ENCODE peak calls at places on chromosomes 6 and 20, in seven cellular contexts. N, A, B, P, C, R and W are unnamed samples.

GRCh38 chr20:54372313-54372712 is 103.1 kb upstream of the DOK5 start:
- DNase-seq in N (no peak), A (no peak), B (no peak), P (no peak), C (no peak), R (no peak), W (no peak)

GRCh38 chr6:167990016-167990945 is 7.2 kb upstream of the KIF25 start:
- DNase-seq in N (no peak), A (no peak), B (no peak), P (no peak), C (no peak), R (no peak), W (no peak)

GRCh38 chr6:142942805-142943227 is 2.2 kb downstream of the HIVEP2 start:
- DNase-seq in N (no peak), A (no peak), B (no peak), P (no peak), C (no peak), R (no peak), W (no peak)

GRCh38 chr6:110357696-110358535 is at the start of gene METTL24:
- DNase-seq in N (peak), A (no peak), B (no peak), P (peak), C (peak), R (peak), W (peak)

GRCh38 chr6:158642097-158642601 is 2.4 kb downstream of the DYNLT1 start:
- DNase-seq in N (no peak), A (no peak), B (no peak), P (no peak), C (peak), R (no peak), W (peak)

GRCh38 chr20:58714340-58714922 is 21.8 kb downstream of the NPEPL1 start:
- DNase-seq in N (no peak), A (no peak), B (no peak), P (no peak), C (peak), R (peak), W (peak)

GRCh38 chr6:105587349-105588115 is 184.7 kb upstream of the PREP start:
- DNase-seq in N (peak), A (no peak), B (peak), P (peak), C (no peak), R (no peak), W (no peak)

GRCh38 chr6:41275489-41275888 is 11.0 kb downstream of the TREM1 start:
- DNase-seq in N (no peak), A (no peak), B (no peak), P (no peak), C (no peak), R (no peak), W (no peak)

GRCh38 chr6:23228439-23229024 is 659.2 kb downstream of the HDGFL1 start:
- DNase-seq in N (no peak), A (no peak), B (no peak), P (no peak), C (no peak), R (no peak), W (no peak)

GRCh38 chr20:4951299-4951698 is 50.0 kb downstream of the SLC23A2 start:
- DNase-seq in N (no peak), A (peak), B (no peak), P (no peak), C (no peak), R (no peak), W (no peak)

GRCh38 chr6:64330694-64331309 is 695.2 kb downstream of the PHF3 start:
- DNase-seq in N (peak), A (peak), B (no peak), P (peak), C (peak), R (peak), W (peak)

GRCh38 chr6:148746363-148747144 is at the start of gene UST:
- DNase-seq in N (peak), A (peak), B (peak), P (peak), C (peak), R (peak), W (peak)

GRCh38 chr20:48758206-48758820 is 69.5 kb downstream of the PREX1 start:
- DNase-seq in N (no peak), A (no peak), B (peak), P (no peak), C (peak), R (no peak), W (no peak)

GRCh38 chr20:11271319-11271718 is 597.5 kb upstream of the JAG1 start:
- DNase-seq in N (no peak), A (no peak), B (no peak), P (no peak), C (no peak), R (peak), W (no peak)

GRCh38 chr20:51767867-51768758 is at the start of gene ATP9A:
- DNase-seq in N (peak), A (peak), B (no peak), P (peak), C (peak), R (peak), W (no peak)

GRCh38 chr6:13172294-13172693 is 156.0 kb downstream of the TBC1D7 start:
- DNase-seq in N (no peak), A (no peak), B (no peak), P (no peak), C (no peak), R (no peak), W (no peak)

GRCh38 chr6:71419954-71420692 is 131.5 kb downstream of the OGFRL1 start:
- DNase-seq in N (peak), A (no peak), B (no peak), P (peak), C (peak), R (peak), W (no peak)

GRCh38 chr6:119539066-119539746 is 189.6 kb upstream of the MAN1A1 start:
- DNase-seq in N (no peak), A (no peak), B (no peak), P (no peak), C (peak), R (no peak), W (no peak)

GRCh38 chr6:29553268-29554057 is 6.1 kb downstream of the UBD start:
- DNase-seq in N (peak), A (peak), B (no peak), P (peak), C (peak), R (peak), W (peak)

GRCh38 chr20:17655286-17655651 is 26.8 kb downstream of the RRBP1 start:
- DNase-seq in N (no peak), A (no peak), B (no peak), P (no peak), C (peak), R (no peak), W (no peak)

GRCh38 chr6:26454641-26455040 is 3.1 kb upstream of the BTN2A1 start:
- DNase-seq in N (no peak), A (no peak), B (no peak), P (no peak), C (no peak), R (no peak), W (no peak)

GRCh38 chr20:43857932-43858331 is 56.7 kb upstream of the TOX2 start:
- DNase-seq in N (no peak), A (no peak), B (no peak), P (no peak), C (no peak), R (no peak), W (no peak)

GRCh38 chr20:21342656-21343345 is 39.7 kb downstream of the XRN2 start:
- DNase-seq in N (no peak), A (no peak), B (no peak), P (no peak), C (no peak), R (no peak), W (no peak)

GRCh38 chr6:113147544-113147943 is 709.6 kb upstream of the MARCKS start:
- DNase-seq in N (no peak), A (no peak), B (no peak), P (no peak), C (no peak), R (no peak), W (no peak)

GRCh38 chr20:6583134-6583738 is 184.2 kb upstream of the BMP2 start:
- DNase-seq in N (no peak), A (no peak), B (no peak), P (peak), C (no peak), R (no peak), W (no peak)

GRCh38 chr6:30169658-30170614 is 6.6 kb downstream of the TRIM15 start:
- DNase-seq in N (peak), A (no peak), B (no peak), P (no peak), C (no peak), R (no peak), W (no peak)

GRCh38 chr6:164208371-164208770 is 793.9 kb downstream of the QKI start:
- DNase-seq in N (no peak), A (no peak), B (no peak), P (no peak), C (no peak), R (no peak), W (no peak)

GRCh38 chr20:32064667-32065066 is 12.6 kb downstream of the HCK start:
- DNase-seq in N (no peak), A (no peak), B (no peak), P (no peak), C (peak), R (no peak), W (no peak)

GRCh38 chr20:7673841-7674240 is 266.4 kb downstream of the HAO1 start:
- DNase-seq in N (no peak), A (no peak), B (no peak), P (no peak), C (no peak), R (no peak), W (no peak)

GRCh38 chr20:16775961-16776360 is 27.8 kb downstream of the OTOR start:
- DNase-seq in N (no peak), A (no peak), B (no peak), P (no peak), C (no peak), R (no peak), W (no peak)

GRCh38 chr6:138765896-138766487 is 7.6 kb upstream of the CCDC28A start:
- DNase-seq in N (no peak), A (no peak), B (no peak), P (no peak), C (no peak), R (no peak), W (no peak)

GRCh38 chr6:3808189-3808588 is 41.0 kb upstream of the FAM50B start:
- DNase-seq in N (no peak), A (no peak), B (no peak), P (no peak), C (no peak), R (no peak), W (no peak)

GRCh38 chr20:50844430-50845100 is 49.7 kb downstream of the BCAS4 start:
- DNase-seq in N (peak), A (no peak), B (peak), P (no peak), C (peak), R (no peak), W (peak)

GRCh38 chr6:11732036-11732545 is 46.5 kb downstream of the ADTRP start:
- DNase-seq in N (peak), A (no peak), B (no peak), P (peak), C (peak), R (no peak), W (peak)

GRCh38 chr6:1608976-1609661 is 596 bp upstream of the FOXC1 start:
- DNase-seq in N (peak), A (no peak), B (no peak), P (peak), C (peak), R (peak), W (no peak)

GRCh38 chr6:17032595-17033591 is 69.0 kb upstream of the STMND1 start:
- DNase-seq in N (no peak), A (peak), B (no peak), P (peak), C (peak), R (no peak), W (no peak)